ENCODE peak calls at places on chromosomes 3 and 15, in nine cellular contexts. Z, D, I, A, S, H, J, O and F are unnamed samples.

GRCh38 chr15:76333309-76333708 is 3.3 kb upstream of the ISL2 start:
- ATAC-seq in I (no peak), Z (no peak), J (no peak), A (no peak), H (no peak), D (no peak), S (no peak), O (no peak), F (no peak)

GRCh38 chr15:49901867-49902775 is 216.9 kb downstream of the ATP8B4 start:
- ATAC-seq in A (no peak), D (peak), I (peak), J (no peak), H (no peak), O (no peak), Z (no peak), S (no peak), F (no peak)

GRCh38 chr3:150602426-150603089 is 563 bp upstream of the SELENOT start:
- ATAC-seq in H (peak), D (peak), J (no peak), Z (no peak), A (peak), O (peak), I (peak), S (peak), F (no peak)

GRCh38 chr3:155409336-155409735 is 115.9 kb upstream of the STRIT1 start:
- ATAC-seq in D (no peak), A (no peak), I (no peak), H (no peak), O (no peak), S (no peak), Z (no peak), J (no peak), F (no peak)

GRCh38 chr3:121072128-121072527 is 164.1 kb downstream of the STXBP5L start:
- ATAC-seq in O (no peak), A (no peak), Z (no peak), I (no peak), S (no peak), J (no peak), H (peak), D (no peak), F (no peak)

GRCh38 chr3:46409735-46410489 is 2.9 kb downstream of the CCRL2 start:
- ATAC-seq in J (no peak), H (peak), O (no peak), I (no peak), A (no peak), S (no peak), D (no peak), Z (no peak), F (no peak)

GRCh38 chr15:77282333-77282732 is 137.6 kb downstream of the PEAK1 start:
- ATAC-seq in A (no peak), J (no peak), H (peak), I (no peak), S (no peak), Z (no peak), O (no peak), D (peak), F (no peak)

GRCh38 chr3:132248490-132248889 is 68.7 kb upstream of the ACP3 start:
- ATAC-seq in I (no peak), J (no peak), S (no peak), H (no peak), D (no peak), O (no peak), A (no peak), Z (no peak), F (no peak)

GRCh38 chr15:29048011-29048410 is 162.2 kb downstream of the APBA2 start:
- ATAC-seq in J (no peak), S (no peak), O (no peak), D (no peak), A (no peak), I (no peak), Z (no peak), H (no peak), F (no peak)

GRCh38 chr15:41577863-41578735 is 19.1 kb downstream of the TYRO3 start:
- ATAC-seq in Z (no peak), H (peak), O (no peak), I (peak), D (peak), J (no peak), S (no peak), A (no peak), F (no peak)

GRCh38 chr15:83015361-83015760 is 3.9 kb upstream of the C15orf40 start:
- ATAC-seq in I (no peak), O (no peak), D (no peak), A (no peak), S (no peak), H (no peak), Z (no peak), J (no peak), F (no peak)

GRCh38 chr3:125512135-125512920 is 7.7 kb downstream of the SNX4 start:
- ATAC-seq in S (peak), J (no peak), A (no peak), D (no peak), Z (no peak), H (peak), O (no peak), I (peak), F (peak)

GRCh38 chr15:74375303-74375693 is 7.9 kb upstream of the CYP11A1 start:
- ATAC-seq in I (peak), A (peak), J (peak), O (no peak), D (no peak), Z (peak), S (peak), H (peak), F (peak)

GRCh38 chr3:122660575-122660974 is 20.1 kb upstream of the PARP14 start:
- ATAC-seq in J (no peak), A (no peak), I (no peak), Z (no peak), D (no peak), O (no peak), S (no peak), H (no peak), F (no peak)

GRCh38 chr15:41820791-41821423 is 7.0 kb upstream of the JMJD7 start:
- ATAC-seq in I (no peak), A (peak), J (no peak), D (no peak), S (no peak), H (no peak), Z (no peak), O (no peak), F (no peak)

GRCh38 chr15:43376017-43376705 is 5.3 kb downstream of the TUBGCP4 start:
- ATAC-seq in O (no peak), A (peak), J (peak), H (peak), I (peak), D (no peak), Z (peak), S (peak), F (peak)

GRCh38 chr3:172342097-172342659 is 106.1 kb downstream of the GHSR start:
- ATAC-seq in A (no peak), D (no peak), I (no peak), J (no peak), S (no peak), O (no peak), H (peak), Z (no peak), F (no peak)